ENCODE peak calls at places on chromosomes 12 and 14, in ten cellular contexts. U, Q, H, M, J, K, C, A, N and G are unnamed samples.

GRCh38 chr12:14716848-14717444 is 20.5 kb upstream of the GUCY2C start:
- DNase-seq in H (peak; percentile 38), K (peak; percentile 32), N (peak; percentile 10), Q (no peak), A (no peak), C (peak; percentile 62), U (peak; percentile 30), J (no peak), M (peak; percentile 44), G (no peak)

GRCh38 chr12:6867407-6868210 is at the start of gene TPI1:
- DNase-seq in U (peak; percentile 83), C (peak; percentile 84), J (peak; percentile 92), A (peak; percentile 95), N (peak; percentile 48), K (peak; percentile 89), H (peak; percentile 87), M (no peak), Q (peak; percentile 51), G (peak; percentile 97)

GRCh38 chr12:3470296-3470695 is 20.7 kb upstream of the PRMT8 start:
- DNase-seq in A (peak; percentile 71), Q (no peak), K (no peak), U (no peak), N (no peak), C (no peak), J (no peak), H (no peak), M (no peak), G (no peak)

GRCh38 chr12:90618606-90619005 is 336.4 kb downstream of the CCER1 start:
- DNase-seq in A (no peak), U (no peak), N (no peak), M (no peak), K (no peak), H (no peak), Q (no peak), C (no peak), J (no peak), G (no peak)

GRCh38 chr12:39272934-39273770 is 169.8 kb downstream of the KIF21A start:
- DNase-seq in A (no peak), H (no peak), Q (no peak), C (peak; percentile 45), N (no peak), U (no peak), M (peak; percentile 31), J (no peak), K (peak; percentile 66), G (no peak)

GRCh38 chr12:105716621-105717020 is 386.1 kb downstream of the C12orf75 start:
- DNase-seq in J (no peak), M (no peak), C (no peak), U (no peak), Q (no peak), H (no peak), N (no peak), A (no peak), K (no peak), G (no peak)

GRCh38 chr12:24361860-24362581 is 412.6 kb upstream of the SOX5 start:
- DNase-seq in K (no peak), U (no peak), M (no peak), Q (no peak), N (no peak), H (no peak), J (no peak), C (no peak), A (no peak), G (no peak)

GRCh38 chr14:100193417-100194357 is 34.2 kb upstream of the DEGS2 start:
- DNase-seq in H (no peak), K (no peak), U (no peak), N (no peak), Q (no peak), M (no peak), C (no peak), J (peak; percentile 57), A (no peak), G (no peak)

GRCh38 chr12:83537428-83538053 is 850.8 kb downstream of the TMTC2 start:
- DNase-seq in N (no peak), U (no peak), J (no peak), A (no peak), C (no peak), M (no peak), K (no peak), Q (no peak), H (no peak), G (no peak)

GRCh38 chr12:123232472-123232806 is 502 bp downstream of the MPHOSPH9 start:
- DNase-seq in N (no peak), U (peak; percentile 47), C (no peak), K (no peak), Q (no peak), J (no peak), H (no peak), M (no peak), A (no peak), G (no peak)

GRCh38 chr12:130153803-130154202 is 8.5 kb upstream of the FZD10 start:
- DNase-seq in A (no peak), K (no peak), U (no peak), M (no peak), Q (no peak), J (no peak), C (no peak), H (no peak), N (no peak), G (no peak)

GRCh38 chr14:98175436-98175835 is 1096.6 kb downstream of the BCL11B start:
- DNase-seq in C (no peak), J (no peak), M (no peak), K (no peak), Q (no peak), U (no peak), N (no peak), H (no peak), A (no peak), G (no peak)

GRCh38 chr14:98174031-98174430 is 1098.0 kb downstream of the BCL11B start:
- DNase-seq in U (no peak), M (no peak), H (no peak), J (no peak), N (no peak), K (no peak), Q (no peak), C (no peak), A (no peak), G (no peak)

GRCh38 chr14:98172243-98172778 is 1099.7 kb downstream of the BCL11B start:
- DNase-seq in C (no peak), H (no peak), N (no peak), Q (no peak), K (no peak), M (no peak), A (no peak), J (no peak), U (no peak), G (no peak)

GRCh38 chr14:98171654-98172053 is 1100.3 kb downstream of the BCL11B start:
- DNase-seq in A (no peak), U (no peak), N (no peak), H (no peak), K (no peak), C (no peak), Q (no peak), M (no peak), J (no peak), G (no peak)

GRCh38 chr14:98173291-98173690 is 1098.7 kb downstream of the BCL11B start:
- DNase-seq in H (no peak), J (no peak), N (peak; percentile 39), M (no peak), A (no peak), U (no peak), Q (no peak), K (no peak), C (no peak), G (no peak)
- H3K4me3 ChIP-seq in H (no peak overlapping the region), J (no peak overlapping the region), N (peak overlapping the region; percentile 28), M (no peak overlapping the region), A (no peak overlapping the region), U (no peak overlapping the region), Q (no peak overlapping the region), K (no peak overlapping the region), C (no peak overlapping the region), G (no peak overlapping the region)

GRCh38 chr14:102080183-102081080 is 6.4 kb downstream of the HSP90AA1 start:
- DNase-seq in H (no peak), U (no peak), Q (no peak), M (no peak), N (no peak), K (no peak), A (no peak), J (no peak), C (no peak), G (no peak)
- H3K27ac ChIP-seq in H (no peak overlapping the region), U (no peak overlapping the region), Q (no peak overlapping the region), M (no peak overlapping the region), N (no peak overlapping the region), K (peak overlapping the region; percentile 21), A (no peak overlapping the region), J (no peak overlapping the region), C (no peak overlapping the region), G (no peak overlapping the region)

GRCh38 chr12:43675048-43675904 is 83.3 kb downstream of the PUS7L start:
- DNase-seq in Q (no peak), M (no peak), H (no peak), A (no peak), U (no peak), K (no peak), J (no peak), N (no peak), C (no peak), G (no peak)

DNA sequence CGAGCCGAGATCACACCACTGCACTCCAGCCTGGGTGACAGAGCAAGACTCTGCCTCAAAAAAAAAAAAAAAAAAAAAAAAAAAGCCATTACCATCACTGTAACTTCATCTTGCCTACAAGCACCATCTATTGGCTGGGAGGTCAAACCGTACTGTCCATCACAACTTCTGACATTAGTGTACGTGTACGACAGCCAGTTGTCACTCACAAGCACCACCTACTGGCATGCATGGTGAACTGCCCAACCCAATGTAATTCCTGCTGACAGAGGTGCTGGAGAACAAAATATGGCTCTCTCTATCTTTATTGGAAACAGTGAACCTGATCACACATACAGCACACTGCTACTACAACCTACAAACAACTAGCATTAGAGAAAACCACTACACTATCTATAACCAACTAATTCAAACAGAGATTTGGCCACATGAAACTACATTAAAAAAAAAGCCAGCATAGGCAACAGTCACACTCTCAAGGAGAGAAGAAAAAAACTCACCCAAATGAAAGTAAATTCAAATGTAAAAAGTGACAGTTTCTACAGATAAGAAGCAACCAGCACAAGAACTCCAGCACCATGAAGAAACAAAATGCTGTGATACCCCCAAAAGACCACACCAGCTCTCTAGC is 82.3 kb downstream of the PUS7L start:
- DNase-seq in K (no peak), J (no peak), M (no peak), H (no peak), C (peak; percentile 3), Q (no peak), A (no peak), U (no peak), N (no peak), G (no peak)
- TF ChIP-seq CTCF in K (peak; percentile 56), J (peak; percentile 9), M (no peak), H (no peak), C (no peak), Q (peak; percentile 56), A (no peak), U (no peak), N (peak; percentile 21), G (peak; percentile 31)

DNA sequence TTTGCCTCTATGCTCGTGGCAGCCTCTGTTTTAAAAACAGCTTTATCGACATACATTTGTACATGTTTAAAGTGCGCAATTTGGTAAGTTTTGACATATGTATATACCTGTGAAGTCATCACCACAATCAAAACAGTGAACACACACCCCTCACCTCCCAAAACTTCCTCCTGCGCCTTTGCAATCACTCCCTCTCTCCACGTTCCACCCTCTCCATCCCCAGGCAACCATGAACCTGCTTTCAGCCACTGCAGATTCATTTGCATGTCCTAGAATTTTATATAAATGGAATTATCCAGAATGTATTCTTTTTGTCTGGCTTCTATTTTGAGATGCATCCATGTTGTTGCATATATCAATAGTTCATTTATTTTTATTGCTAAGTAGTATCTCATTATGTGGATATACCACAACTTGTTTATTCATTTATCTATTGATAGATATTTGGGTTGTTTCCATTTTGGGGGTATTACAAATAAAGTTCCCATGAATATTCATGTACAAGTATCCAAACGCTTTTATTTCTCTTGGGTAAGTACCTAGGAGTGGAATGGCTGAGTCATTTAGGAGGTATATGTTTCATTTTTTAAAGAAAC is 15.5 kb upstream of the CHGA start:
- DNase-seq in C (no peak), K (no peak), J (no peak), N (no peak), U (no peak), M (no peak), Q (no peak), A (no peak), H (no peak), G (no peak)
- H3K4me3 ChIP-seq in C (no peak overlapping the region), K (no peak overlapping the region), J (no peak overlapping the region), N (no peak overlapping the region), U (no peak overlapping the region), M (no peak overlapping the region), Q (no peak overlapping the region), A (no peak overlapping the region), H (no peak overlapping the region), G (no peak overlapping the region)